ENCODE peak calls at places on chromosomes 7 and 10, in seven cellular contexts. V is WTC11; J is GM23338; O is GM19239; Y is stimulated activated CD4-positive, alpha-beta T cell treated with anti-CD3 and anti-CD28 coated beads, Interleukin-2, amount 100 ng/mL, for 48 hours; G is T-helper 2 cell; T is SW480. D is an unnamed sample.

GRCh38 chr7:108190891-108191290 is 60.7 kb upstream of the LAMB4 start:
- DNase-seq in V (no peak), J (no peak), O (no peak), Y (no peak), G (no peak), T (no peak), D (peak)

GRCh38 chr10:125344573-125345121 is 184.3 kb upstream of the CTBP2 start:
- DNase-seq in V (no peak), J (no peak), O (peak), Y (no peak), G (no peak), T (no peak), D (no peak)

GRCh38 chr7:100745184-100745583 is 11.8 kb downstream of the ZAN start:
- DNase-seq in V (peak), J (peak), O (no peak), Y (peak), G (no peak), T (no peak), D (peak)

GRCh38 chr7:133958822-133959221 is 168.3 kb upstream of the LRGUK start:
- DNase-seq in V (no peak), J (no peak), O (no peak), Y (no peak), G (no peak), T (no peak), D (no peak)

GRCh38 chr7:54615545-54615944 is 73.4 kb downstream of the VSTM2A start:
- DNase-seq in V (no peak), J (no peak), O (no peak), Y (no peak), G (no peak), T (no peak), D (no peak)

GRCh38 chr10:6124666-6125065 is 35.8 kb downstream of the RBM17 start:
- DNase-seq in V (no peak), J (no peak), O (no peak), Y (no peak), G (no peak), T (no peak), D (peak)

GRCh38 chr7:159022238-159022993 is 122.3 kb downstream of the VIPR2 start:
- DNase-seq in V (no peak), J (no peak), O (no peak), Y (no peak), G (no peak), T (peak), D (no peak)

GRCh38 chr7:11833431-11833830 is 1.4 kb upstream of the THSD7A start:
- DNase-seq in V (no peak), J (no peak), O (no peak), Y (no peak), G (no peak), T (no peak), D (no peak)

GRCh38 chr7:141133646-141134045 is 59.8 kb downstream of the TMEM178B start:
- DNase-seq in V (no peak), J (no peak), O (no peak), Y (no peak), G (no peak), T (no peak), D (no peak)

GRCh38 chr7:13945670-13946069 is 43.8 kb downstream of the ETV1 start:
- DNase-seq in V (no peak), J (no peak), O (no peak), Y (no peak), G (no peak), T (no peak), D (peak)

GRCh38 chr7:128829391-128830166 is 627 bp upstream of the FLNC start:
- DNase-seq in V (no peak), J (peak), O (no peak), Y (no peak), G (no peak), T (peak), D (no peak)

GRCh38 chr10:63629363-63630084 is 108.3 kb downstream of the REEP3 start:
- DNase-seq in V (peak), J (peak), O (peak), Y (peak), G (peak), T (peak), D (peak)

GRCh38 chr10:21515581-21516269 is 9.8 kb downstream of the SKIDA1 start:
- DNase-seq in V (no peak), J (no peak), O (no peak), Y (no peak), G (no peak), T (no peak), D (no peak)

GRCh38 chr7:91653257-91653656 is 227.2 kb downstream of the MTERF1 start:
- DNase-seq in V (no peak), J (no peak), O (no peak), Y (no peak), G (no peak), T (no peak), D (no peak)

GRCh38 chr7:76424413-76425111 is at the start of gene ZP3:
- DNase-seq in V (no peak), J (no peak), O (no peak), Y (no peak), G (no peak), T (no peak), D (no peak)

GRCh38 chr10:126500866-126501265 is 112.6 kb upstream of the ADAM12 start:
- DNase-seq in V (no peak), J (no peak), O (no peak), Y (no peak), G (no peak), T (no peak), D (peak)

GRCh38 chr10:88082806-88083596 is 219.6 kb downstream of the PTEN start:
- DNase-seq in V (no peak), J (no peak), O (no peak), Y (no peak), G (no peak), T (no peak), D (no peak)

GRCh38 chr10:34905200-34905927 is 90.3 kb upstream of the PARD3 start:
- DNase-seq in V (peak), J (peak), O (no peak), Y (no peak), G (no peak), T (no peak), D (no peak)

GRCh38 chr7:39421251-39421650 is 145.0 kb upstream of the YAE1 start:
- DNase-seq in V (no peak), J (no peak), O (no peak), Y (no peak), G (no peak), T (no peak), D (no peak)

GRCh38 chr7:1848013-1848640 is 178.1 kb downstream of the ELFN1 start:
- DNase-seq in V (peak), J (no peak), O (no peak), Y (no peak), G (no peak), T (no peak), D (no peak)

GRCh38 chr7:26429168-26429567 is 137.5 kb downstream of the SNX10 start:
- DNase-seq in V (no peak), J (no peak), O (no peak), Y (no peak), G (no peak), T (no peak), D (no peak)

GRCh38 chr7:44353668-44354067 is 28.3 kb upstream of the CAMK2B start:
- DNase-seq in V (no peak), J (no peak), O (no peak), Y (no peak), G (no peak), T (no peak), D (no peak)

GRCh38 chr7:36775673-36776072 is 51.4 kb upstream of the AOAH start:
- DNase-seq in V (no peak), J (no peak), O (no peak), Y (no peak), G (no peak), T (no peak), D (no peak)

GRCh38 chr7:138004936-138005335 is 3.0 kb upstream of the CREB3L2 start:
- DNase-seq in V (no peak), J (no peak), O (no peak), Y (no peak), G (no peak), T (no peak), D (no peak)

GRCh38 chr7:79386688-79387422 is 66.6 kb downstream of the MAGI2 start:
- DNase-seq in V (no peak), J (peak), O (no peak), Y (no peak), G (no peak), T (no peak), D (peak)

GRCh38 chr10:97355571-97355975 is 21.0 kb upstream of the FRAT2 start:
- DNase-seq in V (peak), J (peak), O (no peak), Y (no peak), G (no peak), T (no peak), D (peak)

GRCh38 chr7:136180984-136181383 is 203.8 kb upstream of the MTPN start:
- DNase-seq in V (no peak), J (no peak), O (no peak), Y (no peak), G (no peak), T (no peak), D (no peak)

GRCh38 chr7:102467581-102468415 is 3.0 kb downstream of the LRWD1 start:
- DNase-seq in V (no peak), J (no peak), O (no peak), Y (no peak), G (no peak), T (no peak), D (no peak)

GRCh38 chr7:76318488-76319353 is 16.2 kb downstream of the HSPB1 start:
- DNase-seq in V (peak), J (peak), O (peak), Y (peak), G (peak), T (peak), D (peak)

GRCh38 chr7:73341877-73342276 is 13.9 kb downstream of the FKBP6 start:
- DNase-seq in V (no peak), J (no peak), O (no peak), Y (no peak), G (no peak), T (peak), D (peak)

GRCh38 chr7:47757946-47758371 is 176.0 kb upstream of the TNS3 start:
- DNase-seq in V (no peak), J (no peak), O (no peak), Y (no peak), G (no peak), T (peak), D (peak)

GRCh38 chr7:80014507-80014906 is 120.1 kb upstream of the GNAI1 start:
- DNase-seq in V (no peak), J (peak), O (no peak), Y (no peak), G (no peak), T (peak), D (no peak)

GRCh38 chr10:30562787-30563186 is 66.8 kb downstream of the LYZL2 start:
- DNase-seq in V (no peak), J (no peak), O (no peak), Y (peak), G (no peak), T (no peak), D (no peak)

GRCh38 chr7:13467111-13467547 is 522.3 kb downstream of the ETV1 start:
- DNase-seq in V (no peak), J (no peak), O (no peak), Y (no peak), G (no peak), T (no peak), D (no peak)

GRCh38 chr10:44195120-44196007 is 189.5 kb downstream of the CXCL12 start:
- DNase-seq in V (no peak), J (no peak), O (no peak), Y (no peak), G (no peak), T (peak), D (peak)

GRCh38 chr7:1846331-1847065 is 176.4 kb downstream of the ELFN1 start:
- DNase-seq in V (peak), J (no peak), O (no peak), Y (no peak), G (no peak), T (no peak), D (no peak)

D was measured in AG08395.